ENCODE peak calls at places on chromosomes 16 and 17, in eight cellular contexts. B is EH; L is RPMI8226; K is tibial nerve; O is GM04504; T is AG04449; Y is CD4-positive, alpha-beta T cell; C is nucleus accumbens. J is an unnamed sample.

GRCh38 chr16:31474778-31475738 is 3.1 kb downstream of the TGFB1I1 start:
- DNase-seq in B (no peak), L (no peak), K (no peak), O (no peak), T (no peak), Y (no peak), C (no peak), J (no peak)

GRCh38 chr16:21645261-21645721 is 7.1 kb downstream of the IGSF6 start:
- DNase-seq in B (peak; percentile 50), L (peak; percentile 65), K (no peak), O (no peak), T (no peak), Y (no peak), C (no peak), J (peak; percentile 79)

GRCh38 chr17:31700973-31701372 is 158.1 kb downstream of the COPRS start:
- DNase-seq in B (no peak), L (no peak), K (no peak), O (no peak), T (no peak), Y (no peak), C (no peak), J (no peak)

GRCh38 chr17:1878419-1879121 is 48.8 kb downstream of the RPA1 start:
- DNase-seq in B (peak; percentile 6), L (no peak), K (no peak), O (no peak), T (no peak), Y (no peak), C (no peak), J (no peak)

GRCh38 chr17:17781591-17782424 is 55.0 kb downstream of the SREBF1 start:
- DNase-seq in B (peak; percentile 72), L (peak; percentile 82), K (peak; percentile 60), O (no peak), T (no peak), Y (peak; percentile 14), C (peak; percentile 74), J (no peak)

GRCh38 chr17:17994271-17994670 is 21.6 kb downstream of the DRC3 start:
- DNase-seq in B (peak; percentile 32), L (peak; percentile 70), K (no peak), O (no peak), T (no peak), Y (no peak), C (no peak), J (no peak)

GRCh38 chr16:90020260-90020837 is 1.1 kb upstream of the DBNDD1 start:
- DNase-seq in B (peak; percentile 15), L (no peak), K (no peak), O (no peak), T (no peak), Y (no peak), C (no peak), J (no peak)

GRCh38 chr16:66798162-66798561 is 3.2 kb downstream of the TERB1 start:
- DNase-seq in B (peak; percentile 42), L (no peak), K (no peak), O (peak; percentile 3), T (no peak), Y (no peak), C (no peak), J (no peak)

GRCh38 chr16:1525871-1526607 is 7.4 kb upstream of the TMEM204 start:
- DNase-seq in B (no peak), L (no peak), K (no peak), O (no peak), T (no peak), Y (no peak), C (no peak), J (no peak)

GRCh38 chr16:74601131-74601871 is 5.6 kb downstream of the GLG1 start:
- DNase-seq in B (no peak), L (no peak), K (no peak), O (no peak), T (no peak), Y (peak; percentile 55), C (no peak), J (no peak)

GRCh38 chr16:4244254-4244812 is 2.5 kb upstream of the SRL start:
- DNase-seq in B (peak; percentile 34), L (peak; percentile 53), K (no peak), O (no peak), T (no peak), Y (no peak), C (no peak), J (peak; percentile 49)

GRCh38 chr17:82943751-82944150 is 103.9 kb upstream of the ZNF750 start:
- DNase-seq in B (no peak), L (no peak), K (no peak), O (no peak), T (no peak), Y (no peak), C (no peak), J (no peak)

GRCh38 chr16:56245197-56245596 is 53.9 kb downstream of the GNAO1 start:
- DNase-seq in B (peak; percentile 95), L (no peak), K (no peak), O (no peak), T (no peak), Y (no peak), C (no peak), J (no peak)

GRCh38 chr17:30495586-30495985 is 18.4 kb downstream of the GOSR1 start:
- DNase-seq in B (no peak), L (peak; percentile 19), K (no peak), O (no peak), T (no peak), Y (no peak), C (no peak), J (no peak)

GRCh38 chr17:48737330-48738043 is 8.9 kb upstream of the HOXB13 start:
- DNase-seq in B (no peak), L (no peak), K (no peak), O (no peak), T (no peak), Y (no peak), C (no peak), J (no peak)

GRCh38 chr16:50538411-50539052 is 9.7 kb upstream of the NKD1 start:
- DNase-seq in B (peak; percentile 57), L (no peak), K (no peak), O (no peak), T (no peak), Y (no peak), C (no peak), J (no peak)

GRCh38 chr16:84357191-84357651 is 11.1 kb upstream of the ATP2C2 start:
- DNase-seq in B (peak; percentile 28), L (no peak), K (no peak), O (no peak), T (no peak), Y (no peak), C (no peak), J (no peak)

GRCh38 chr16:21626659-21627277 is 25.6 kb downstream of the IGSF6 start:
- DNase-seq in B (peak; percentile 96), L (no peak), K (no peak), O (peak; percentile 94), T (peak; percentile 79), Y (no peak), C (no peak), J (no peak)

GRCh38 chr17:17235212-17236174 is 1.5 kb downstream of the FLCN start:
- DNase-seq in B (peak; percentile 58), L (no peak), K (no peak), O (peak; percentile 32), T (no peak), Y (no peak), C (no peak), J (no peak)

GRCh38 chr17:51741447-51741846 is 417.1 kb downstream of the CA10 start:
- DNase-seq in B (no peak), L (no peak), K (no peak), O (no peak), T (no peak), Y (no peak), C (no peak), J (no peak)

GRCh38 chr17:12591336-12591735 is 74.4 kb upstream of the MYOCD start:
- DNase-seq in B (peak; percentile 57), L (no peak), K (no peak), O (no peak), T (no peak), Y (no peak), C (no peak), J (no peak)